ENCODE peak calls at places on chromosomes 4 and X, in seven cellular contexts. One of them, this sample, is unnamed.
A peak's percentile ranks its signal among the peaks of the same experiment; 100 is the strongest.

GRCh38 chr4:40178672-40179071 is 18.2 kb upstream of the RHOH start:
- DNase-seq in uterus: no peak
- DNase-seq in mammary epithelial cell: no peak
- DNase-seq in body of pancreas: peak; percentile 80
- DNase-seq in CD8-positive, alpha-beta memory T cell: no peak
- DNase-seq in endodermal cell: peak; percentile 29
- DNase-seq in ascending aorta: no peak
- DNase-seq in this sample: no peak

GRCh38 chrX:261858-262390 is 19.3 kb upstream of the PLCXD1 start:
- DNase-seq in body of pancreas: no peak
- DNase-seq in ascending aorta: no peak
- DNase-seq in uterus: no peak
- DNase-seq in mammary epithelial cell: no peak
- DNase-seq in endodermal cell: peak; percentile 58
- DNase-seq in CD8-positive, alpha-beta memory T cell: no peak
- DNase-seq in this sample: no peak

GRCh38 chr4:107950746-107951540 is 19.6 kb downstream of the CYP2U1 start:
- DNase-seq in uterus: no peak
- DNase-seq in mammary epithelial cell: no peak
- DNase-seq in body of pancreas: no peak
- DNase-seq in CD8-positive, alpha-beta memory T cell: no peak
- DNase-seq in endodermal cell: no peak
- DNase-seq in ascending aorta: no peak
- DNase-seq in this sample: no peak

GRCh38 chr4:10096201-10096975 is 20.2 kb downstream of the WDR1 start:
- DNase-seq in mammary epithelial cell: peak; percentile 97
- DNase-seq in ascending aorta: peak; percentile 89
- DNase-seq in endodermal cell: no peak
- DNase-seq in CD8-positive, alpha-beta memory T cell: peak; percentile 69
- DNase-seq in body of pancreas: peak; percentile 71
- DNase-seq in uterus: peak; percentile 72
- DNase-seq in this sample: no peak

GRCh38 chrX:38206036-38206435 is 14.6 kb downstream of the SRPX start:
- DNase-seq in CD8-positive, alpha-beta memory T cell: no peak
- DNase-seq in mammary epithelial cell: no peak
- DNase-seq in ascending aorta: no peak
- DNase-seq in endodermal cell: no peak
- DNase-seq in body of pancreas: no peak
- DNase-seq in uterus: no peak
- DNase-seq in this sample: no peak

GRCh38 chr4:25213327-25213979 is 20.4 kb upstream of the PI4K2B start:
- DNase-seq in body of pancreas: no peak
- DNase-seq in mammary epithelial cell: no peak
- DNase-seq in CD8-positive, alpha-beta memory T cell: no peak
- DNase-seq in uterus: no peak
- DNase-seq in endodermal cell: no peak
- DNase-seq in ascending aorta: no peak
- DNase-seq in this sample: no peak

GRCh38 chr4:9785926-9786325 is 4.5 kb downstream of the DRD5 start:
- DNase-seq in uterus: no peak
- DNase-seq in CD8-positive, alpha-beta memory T cell: no peak
- DNase-seq in endodermal cell: no peak
- DNase-seq in body of pancreas: no peak
- DNase-seq in mammary epithelial cell: no peak
- DNase-seq in ascending aorta: no peak
- DNase-seq in this sample: no peak

GRCh38 chr4:67735325-67735724 is 18.9 kb downstream of the GNRHR start:
- DNase-seq in body of pancreas: no peak
- DNase-seq in mammary epithelial cell: no peak
- DNase-seq in CD8-positive, alpha-beta memory T cell: no peak
- DNase-seq in uterus: no peak
- DNase-seq in ascending aorta: no peak
- DNase-seq in endodermal cell: no peak
- DNase-seq in this sample: no peak

GRCh38 chrX:124232523-124233201 is 99.8 kb upstream of the TEX13D start:
- DNase-seq in CD8-positive, alpha-beta memory T cell: no peak
- DNase-seq in body of pancreas: no peak
- DNase-seq in endodermal cell: no peak
- DNase-seq in ascending aorta: no peak
- DNase-seq in uterus: no peak
- DNase-seq in mammary epithelial cell: peak; percentile 57
- DNase-seq in this sample: no peak

GRCh38 chr4:102678695-102679335 is 82.0 kb downstream of the MANBA start:
- DNase-seq in uterus: no peak
- DNase-seq in body of pancreas: no peak
- DNase-seq in endodermal cell: no peak
- DNase-seq in ascending aorta: no peak
- DNase-seq in CD8-positive, alpha-beta memory T cell: no peak
- DNase-seq in mammary epithelial cell: peak; percentile 60
- DNase-seq in this sample: no peak

GRCh38 chr4:8355306-8355705 is 85.2 kb downstream of the ACOX3 start:
- DNase-seq in endodermal cell: no peak
- DNase-seq in mammary epithelial cell: peak; percentile 60
- DNase-seq in CD8-positive, alpha-beta memory T cell: no peak
- DNase-seq in ascending aorta: no peak
- DNase-seq in body of pancreas: no peak
- DNase-seq in uterus: no peak
- DNase-seq in this sample: no peak

GRCh38 chr4:95729596-95729995 is 110.3 kb upstream of the PDHA2 start:
- DNase-seq in endodermal cell: peak; percentile 66
- DNase-seq in ascending aorta: no peak
- DNase-seq in body of pancreas: no peak
- DNase-seq in mammary epithelial cell: no peak
- DNase-seq in uterus: no peak
- DNase-seq in CD8-positive, alpha-beta memory T cell: no peak
- DNase-seq in this sample: no peak

GRCh38 chr4:144799486-144799885 is 153.5 kb downstream of the HHIP start:
- DNase-seq in mammary epithelial cell: no peak
- DNase-seq in body of pancreas: no peak
- DNase-seq in ascending aorta: no peak
- DNase-seq in endodermal cell: no peak
- DNase-seq in uterus: no peak
- DNase-seq in CD8-positive, alpha-beta memory T cell: no peak
- DNase-seq in this sample: no peak

GRCh38 chr4:83536649-83537352 is 893 bp downstream of the GPAT3 start:
- DNase-seq in endodermal cell: no peak
- DNase-seq in CD8-positive, alpha-beta memory T cell: no peak
- DNase-seq in body of pancreas: no peak
- DNase-seq in ascending aorta: no peak
- DNase-seq in uterus: peak; percentile 18
- DNase-seq in mammary epithelial cell: no peak
- DNase-seq in this sample: peak; percentile 36

GRCh38 chrX:110310896-110311295 is 7.0 kb downstream of the AMMECR1 start:
- DNase-seq in mammary epithelial cell: no peak
- DNase-seq in ascending aorta: no peak
- DNase-seq in uterus: no peak
- DNase-seq in CD8-positive, alpha-beta memory T cell: no peak
- DNase-seq in endodermal cell: no peak
- DNase-seq in body of pancreas: no peak
- DNase-seq in this sample: no peak

GRCh38 chrX:10450229-10450958 is 170.0 kb downstream of the MID1 start:
- DNase-seq in mammary epithelial cell: peak; percentile 66
- DNase-seq in body of pancreas: no peak
- DNase-seq in CD8-positive, alpha-beta memory T cell: no peak
- DNase-seq in ascending aorta: no peak
- DNase-seq in endodermal cell: no peak
- DNase-seq in uterus: no peak
- DNase-seq in this sample: no peak

GRCh38 chr4:36737691-36738090 is 456.3 kb downstream of the DTHD1 start:
- DNase-seq in ascending aorta: no peak
- DNase-seq in body of pancreas: no peak
- DNase-seq in CD8-positive, alpha-beta memory T cell: no peak
- DNase-seq in endodermal cell: no peak
- DNase-seq in uterus: no peak
- DNase-seq in mammary epithelial cell: no peak
- DNase-seq in this sample: no peak

GRCh38 chr4:111689731-111690130 is 455.5 kb upstream of the FAM241A start:
- DNase-seq in endodermal cell: no peak
- DNase-seq in CD8-positive, alpha-beta memory T cell: no peak
- DNase-seq in mammary epithelial cell: no peak
- DNase-seq in ascending aorta: no peak
- DNase-seq in body of pancreas: no peak
- DNase-seq in uterus: no peak
- DNase-seq in this sample: no peak

GRCh38 chr4:25977397-25978170 is 63.6 kb downstream of the SMIM20 start:
- DNase-seq in mammary epithelial cell: no peak
- DNase-seq in body of pancreas: no peak
- DNase-seq in ascending aorta: no peak
- DNase-seq in uterus: no peak
- DNase-seq in endodermal cell: peak; percentile 79
- DNase-seq in CD8-positive, alpha-beta memory T cell: no peak
- DNase-seq in this sample: no peak

GRCh38 chrX:153471663-153472280 is 1.4 kb upstream of the HAUS7 start:
- DNase-seq in ascending aorta: no peak
- DNase-seq in mammary epithelial cell: no peak
- DNase-seq in endodermal cell: no peak
- DNase-seq in uterus: no peak
- DNase-seq in CD8-positive, alpha-beta memory T cell: no peak
- DNase-seq in body of pancreas: no peak
- DNase-seq in this sample: no peak

GRCh38 chr4:152860057-152860456 is 76.1 kb upstream of the FHDC1 start:
- DNase-seq in ascending aorta: no peak
- DNase-seq in uterus: no peak
- DNase-seq in CD8-positive, alpha-beta memory T cell: no peak
- DNase-seq in endodermal cell: no peak
- DNase-seq in mammary epithelial cell: no peak
- DNase-seq in body of pancreas: no peak
- DNase-seq in this sample: no peak

GRCh38 chr4:5888222-5888701 is 4.6 kb downstream of the CRMP1 start:
- DNase-seq in mammary epithelial cell: no peak
- DNase-seq in ascending aorta: no peak
- DNase-seq in uterus: no peak
- DNase-seq in CD8-positive, alpha-beta memory T cell: no peak
- DNase-seq in endodermal cell: peak; percentile 91
- DNase-seq in body of pancreas: no peak
- DNase-seq in this sample: no peak

GRCh38 chr4:19941434-19941833 is 310.3 kb upstream of the SLIT2 start:
- DNase-seq in body of pancreas: no peak
- DNase-seq in uterus: no peak
- DNase-seq in endodermal cell: no peak
- DNase-seq in CD8-positive, alpha-beta memory T cell: no peak
- DNase-seq in mammary epithelial cell: no peak
- DNase-seq in ascending aorta: no peak
- DNase-seq in this sample: no peak

GRCh38 chr4:102219143-102219542 is 126.1 kb downstream of the SLC39A8 start:
- DNase-seq in endodermal cell: no peak
- DNase-seq in CD8-positive, alpha-beta memory T cell: no peak
- DNase-seq in body of pancreas: no peak
- DNase-seq in ascending aorta: no peak
- DNase-seq in mammary epithelial cell: no peak
- DNase-seq in uterus: no peak
- DNase-seq in this sample: no peak

GRCh38 chr4:17494258-17494657 is 17.6 kb downstream of the QDPR start:
- DNase-seq in uterus: peak; percentile 33
- DNase-seq in CD8-positive, alpha-beta memory T cell: no peak
- DNase-seq in ascending aorta: no peak
- DNase-seq in endodermal cell: no peak
- DNase-seq in body of pancreas: no peak
- DNase-seq in mammary epithelial cell: peak; percentile 77
- DNase-seq in this sample: no peak

GRCh38 chrX:76398970-76399369 is 28.5 kb upstream of the MAGEE1 start:
- DNase-seq in body of pancreas: no peak
- DNase-seq in CD8-positive, alpha-beta memory T cell: no peak
- DNase-seq in uterus: no peak
- DNase-seq in ascending aorta: no peak
- DNase-seq in mammary epithelial cell: no peak
- DNase-seq in endodermal cell: no peak
- DNase-seq in this sample: no peak
- H3K4me3 ChIP-seq in body of pancreas: no peak overlapping the region
- H3K4me3 ChIP-seq in CD8-positive, alpha-beta memory T cell: no peak overlapping the region
- H3K4me3 ChIP-seq in uterus: no peak overlapping the region
- H3K4me3 ChIP-seq in ascending aorta: no peak overlapping the region
- H3K4me3 ChIP-seq in mammary epithelial cell: no peak overlapping the region
- H3K4me3 ChIP-seq in endodermal cell: no peak overlapping the region
- H3K4me3 ChIP-seq in this sample: no peak overlapping the region

GRCh38 chr4:1788254-1788973 is 4.7 kb upstream of the FGFR3 start:
- DNase-seq in ascending aorta: no peak
- DNase-seq in endodermal cell: no peak
- DNase-seq in CD8-positive, alpha-beta memory T cell: no peak
- DNase-seq in body of pancreas: no peak
- DNase-seq in uterus: no peak
- DNase-seq in mammary epithelial cell: no peak
- DNase-seq in this sample: no peak
- H3K4me1 ChIP-seq in ascending aorta: no peaks in the 10 kb centered on the region
- H3K4me1 ChIP-seq in endodermal cell: no peaks in the 10 kb centered on the region
- H3K4me1 ChIP-seq in CD8-positive, alpha-beta memory T cell: no peaks in the 10 kb centered on the region
- H3K4me1 ChIP-seq in body of pancreas: peaks cover 33% of the 10 kb centered on the region
- H3K4me1 ChIP-seq in uterus: no peaks in the 10 kb centered on the region
- H3K4me1 ChIP-seq in mammary epithelial cell: peaks cover 6% of the 10 kb centered on the region
- H3K4me1 ChIP-seq in this sample: no peaks in the 10 kb centered on the region

GRCh38 chr4:3382251-3382650 is 59.5 kb upstream of the HGFAC start:
- DNase-seq in body of pancreas: no peak
- DNase-seq in endodermal cell: no peak
- DNase-seq in CD8-positive, alpha-beta memory T cell: no peak
- DNase-seq in uterus: no peak
- DNase-seq in mammary epithelial cell: no peak
- DNase-seq in ascending aorta: no peak
- DNase-seq in this sample: no peak

GRCh38 chr4:3384771-3385701 is 56.7 kb upstream of the HGFAC start:
- DNase-seq in endodermal cell: peak; percentile 53
- DNase-seq in CD8-positive, alpha-beta memory T cell: no peak
- DNase-seq in uterus: no peak
- DNase-seq in ascending aorta: no peak
- DNase-seq in mammary epithelial cell: peak; percentile 89
- DNase-seq in body of pancreas: peak; percentile 79
- DNase-seq in this sample: no peak

GRCh38 chr4:3386486-3386885 is 55.3 kb upstream of the HGFAC start:
- DNase-seq in ascending aorta: no peak
- DNase-seq in endodermal cell: no peak
- DNase-seq in body of pancreas: no peak
- DNase-seq in CD8-positive, alpha-beta memory T cell: no peak
- DNase-seq in uterus: no peak
- DNase-seq in mammary epithelial cell: peak; percentile 75
- DNase-seq in this sample: no peak

GRCh38 chr4:3385719-3386440 is 55.9 kb upstream of the HGFAC start:
- DNase-seq in CD8-positive, alpha-beta memory T cell: no peak
- DNase-seq in ascending aorta: no peak
- DNase-seq in uterus: no peak
- DNase-seq in endodermal cell: peak; percentile 41
- DNase-seq in body of pancreas: no peak
- DNase-seq in mammary epithelial cell: peak; percentile 94
- DNase-seq in this sample: no peak

DNA sequence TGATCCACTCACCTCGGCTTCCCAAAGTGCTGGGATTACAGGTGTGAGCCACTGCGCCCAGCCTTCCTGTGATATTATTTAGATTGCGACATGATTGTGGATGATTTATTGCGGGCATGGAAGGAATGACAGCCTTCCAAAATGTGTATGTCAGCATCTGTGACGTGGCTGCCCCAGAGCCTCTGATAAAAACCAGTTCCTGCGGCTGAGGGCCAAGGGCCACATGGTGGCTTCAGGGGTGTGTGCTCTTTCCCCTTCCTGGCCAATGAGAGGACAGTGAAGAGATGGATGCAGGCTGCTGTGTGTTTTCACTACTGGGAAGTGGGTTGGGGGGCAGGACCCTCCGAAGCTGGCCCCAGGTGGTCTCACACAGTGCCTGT is 57.4 kb upstream of the HGFAC start:
- DNase-seq in body of pancreas: peak; percentile 69
- DNase-seq in uterus: no peak
- DNase-seq in CD8-positive, alpha-beta memory T cell: no peak
- DNase-seq in endodermal cell: no peak
- DNase-seq in mammary epithelial cell: peak; percentile 63
- DNase-seq in ascending aorta: no peak
- DNase-seq in this sample: no peak
- H3K27ac ChIP-seq in body of pancreas: peak overlapping the region; percentile 79
- H3K27ac ChIP-seq in uterus: no peak overlapping the region
- H3K27ac ChIP-seq in CD8-positive, alpha-beta memory T cell: no peak overlapping the region
- H3K27ac ChIP-seq in endodermal cell: no peak overlapping the region
- H3K27ac ChIP-seq in mammary epithelial cell: peak overlapping the region; percentile 83
- H3K27ac ChIP-seq in ascending aorta: peak overlapping the region; percentile 41
- H3K27ac ChIP-seq in this sample: no peak overlapping the region

GRCh38 chr4:1008840-1009646 is 2.4 kb upstream of the FGFRL1 start:
- DNase-seq in body of pancreas: peak; percentile 30
- DNase-seq in CD8-positive, alpha-beta memory T cell: peak; percentile 41
- DNase-seq in uterus: peak; percentile 41
- DNase-seq in endodermal cell: peak; percentile 79
- DNase-seq in ascending aorta: no peak
- DNase-seq in mammary epithelial cell: peak; percentile 17
- DNase-seq in this sample: peak; percentile 27
- H3K4me3 ChIP-seq in body of pancreas: peak overlapping the region; percentile 47
- H3K4me3 ChIP-seq in CD8-positive, alpha-beta memory T cell: peak overlapping the region; percentile 58
- H3K4me3 ChIP-seq in uterus: peak overlapping the region; percentile 58
- H3K4me3 ChIP-seq in endodermal cell: peak overlapping the region; percentile 73
- H3K4me3 ChIP-seq in ascending aorta: peak overlapping the region; percentile 80
- H3K4me3 ChIP-seq in mammary epithelial cell: peak overlapping the region; percentile 60
- H3K4me3 ChIP-seq in this sample: peak overlapping the region; percentile 65

This sample was measured in thyroid gland.